ENCODE peak calls at places on chromosome 19, in seven cellular contexts. H, Z, S, A, P, O and U are unnamed samples.
A peak's percentile ranks its signal among the peaks of the same experiment; 100 is the strongest.

GRCh38 chr19:23686622-23687423 is at the start of gene ZNF675:
- DNase-seq in P (peak; percentile 96), A (peak; percentile 62), Z (peak; percentile 92), H (peak; percentile 87), O (peak; percentile 90), S (peak; percentile 86), U (peak; percentile 89)

GRCh38 chr19:54572696-54573311 is 786 bp upstream of the LILRA2 start:
- DNase-seq in P (peak; percentile 85), S (no peak), H (no peak), Z (peak; percentile 95), O (no peak), A (no peak), U (peak; percentile 83)

GRCh38 chr19:42466521-42467436 is 24.0 kb upstream of the CXCL17 start:
- DNase-seq in O (no peak), H (no peak), P (no peak), A (no peak), S (no peak), Z (no peak), U (no peak)

GRCh38 chr19:16328824-16329482 is 4.3 kb downstream of the KLF2 start:
- DNase-seq in H (no peak), Z (no peak), P (no peak), A (no peak), S (peak; percentile 45), O (peak; percentile 65), U (no peak)

GRCh38 chr19:29478578-29479565 is 46.9 kb upstream of the VSTM2B start:
- DNase-seq in Z (no peak), S (no peak), P (no peak), H (no peak), A (no peak), O (no peak), U (no peak)

GRCh38 chr19:33416307-33417215 is 43.1 kb downstream of the CEBPG start:
- DNase-seq in H (peak; percentile 45), Z (peak; percentile 70), S (peak; percentile 70), A (peak; percentile 18), O (peak; percentile 62), P (peak; percentile 72), U (no peak)

GRCh38 chr19:56660381-56661105 is 11.0 kb downstream of the ZNF835 start:
- DNase-seq in H (no peak), S (no peak), O (no peak), Z (no peak), P (no peak), A (no peak), U (no peak)

GRCh38 chr19:3554254-3555083 is 2.9 kb downstream of the MFSD12 start:
- DNase-seq in A (no peak), P (no peak), H (no peak), S (no peak), O (no peak), Z (peak; percentile 64), U (no peak)

GRCh38 chr19:23823952-23824389 is 65.3 kb upstream of the ZNF681 start:
- DNase-seq in S (no peak), Z (peak; percentile 90), A (no peak), P (no peak), O (no peak), H (no peak), U (peak; percentile 92)

GRCh38 chr19:13091400-13092161 is 11.1 kb downstream of the LYL1 start:
- DNase-seq in A (no peak), Z (no peak), P (no peak), O (peak; percentile 93), H (no peak), S (peak; percentile 82), U (no peak)

GRCh38 chr19:15159251-15159650 is 41.5 kb downstream of the NOTCH3 start:
- DNase-seq in O (no peak), H (no peak), S (no peak), A (no peak), P (no peak), Z (no peak), U (no peak)

GRCh38 chr19:14901675-14902260 is 15.8 kb upstream of the OR7A17 start:
- DNase-seq in A (no peak), O (no peak), S (no peak), P (no peak), Z (no peak), H (no peak), U (no peak)